ENCODE peak calls at places on chromosome 16, in eight cellular contexts. S is left ventricle myocardium inferior, M is spleen, F is endodermal cell, B is uterus, L is tibial artery, G is PC-3, P is stomach. V is an unnamed sample. For H3K4me1, the result is how much of the 10 kb centered on the place peaks cover.

GRCh38 chr16:46765050-46765449 is 16.9 kb upstream of the MYLK3 start:
- DNase-seq in S (no peak), M (peak), F (no peak), B (no peak), L (no peak), G (no peak), P (no peak), V (no peak)

GRCh38 chr16:10579965-10580918 is at the start of gene EMP2:
- DNase-seq in S (peak), M (peak), F (peak), B (peak), L (peak), G (peak), P (peak), V (peak)

GRCh38 chr16:55948230-55948629 is 73.1 kb upstream of the CES5A start:
- DNase-seq in S (no peak), M (no peak), F (no peak), B (no peak), L (no peak), G (no peak), P (no peak), V (no peak)

GRCh38 chr16:55346475-55346874 is 22.5 kb downstream of the IRX6 start:
- DNase-seq in S (no peak), M (no peak), F (no peak), B (no peak), L (no peak), G (no peak), P (no peak), V (no peak)

GRCh38 chr16:83215417-83216001 is 588.7 kb downstream of the CDH13 start:
- DNase-seq in S (no peak), M (no peak), F (peak), B (no peak), L (no peak), G (peak), P (peak), V (no peak)

GRCh38 chr16:2465653-2466415 is 5.3 kb upstream of the NTN3 start:
- DNase-seq in S (no peak), M (no peak), F (peak), B (no peak), L (no peak), G (peak), P (no peak), V (no peak)

GRCh38 chr16:11452746-11453344 is 107.6 kb downstream of the RMI2 start:
- DNase-seq in S (no peak), M (no peak), F (no peak), B (peak), L (peak), G (peak), P (no peak), V (no peak)

GRCh38 chr16:2429771-2430663 is 770 bp downstream of the CCNF start:
- DNase-seq in S (no peak), M (peak), F (peak), B (no peak), L (no peak), G (peak), P (no peak), V (no peak)

GRCh38 chr16:61836804-61837398 is 199.3 kb downstream of the CDH8 start:
- DNase-seq in S (no peak), M (no peak), F (no peak), B (no peak), L (no peak), G (no peak), P (no peak), V (no peak)

GRCh38 chr16:23863511-23864422 is 28.0 kb downstream of the PRKCB start:
- DNase-seq in S (no peak), M (no peak), F (no peak), B (no peak), L (no peak), G (no peak), P (no peak), V (no peak)

GRCh38 chr16:68364601-68364998 is 53.8 kb downstream of the PRMT7 start:
- DNase-seq in S (no peak), M (no peak), F (peak), B (no peak), L (no peak), G (no peak), P (no peak), V (no peak)

DNA sequence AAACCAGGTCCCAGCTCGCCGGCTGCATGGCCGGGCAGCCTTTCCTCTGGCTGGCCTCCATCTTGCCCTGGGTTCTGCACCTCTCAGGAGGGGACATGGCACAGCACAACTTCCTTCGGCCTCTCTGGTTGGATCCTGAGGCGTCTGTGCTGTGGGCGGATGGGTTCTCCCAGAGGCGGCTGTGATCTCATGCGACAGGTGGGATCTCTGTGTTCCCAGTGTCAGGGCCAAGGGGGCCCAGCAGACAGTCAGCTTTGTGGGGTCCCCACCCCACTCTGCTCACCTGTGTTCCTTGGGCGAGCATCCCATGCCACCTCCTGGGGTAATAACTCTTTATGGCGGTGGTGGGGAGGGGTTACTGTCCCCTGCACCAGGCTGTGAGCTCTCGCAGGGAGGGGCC is 35.8 kb downstream of the FA2H start:
- DNase-seq in S (no peak), M (no peak), F (no peak), B (no peak), L (no peak), G (no peak), P (no peak), V (no peak)
- TF ChIP-seq CTCF in S (no peak), M (no peak), F (no peak), B (no peak), L (no peak), G (no peak), P (no peak), V (no peak)

DNA sequence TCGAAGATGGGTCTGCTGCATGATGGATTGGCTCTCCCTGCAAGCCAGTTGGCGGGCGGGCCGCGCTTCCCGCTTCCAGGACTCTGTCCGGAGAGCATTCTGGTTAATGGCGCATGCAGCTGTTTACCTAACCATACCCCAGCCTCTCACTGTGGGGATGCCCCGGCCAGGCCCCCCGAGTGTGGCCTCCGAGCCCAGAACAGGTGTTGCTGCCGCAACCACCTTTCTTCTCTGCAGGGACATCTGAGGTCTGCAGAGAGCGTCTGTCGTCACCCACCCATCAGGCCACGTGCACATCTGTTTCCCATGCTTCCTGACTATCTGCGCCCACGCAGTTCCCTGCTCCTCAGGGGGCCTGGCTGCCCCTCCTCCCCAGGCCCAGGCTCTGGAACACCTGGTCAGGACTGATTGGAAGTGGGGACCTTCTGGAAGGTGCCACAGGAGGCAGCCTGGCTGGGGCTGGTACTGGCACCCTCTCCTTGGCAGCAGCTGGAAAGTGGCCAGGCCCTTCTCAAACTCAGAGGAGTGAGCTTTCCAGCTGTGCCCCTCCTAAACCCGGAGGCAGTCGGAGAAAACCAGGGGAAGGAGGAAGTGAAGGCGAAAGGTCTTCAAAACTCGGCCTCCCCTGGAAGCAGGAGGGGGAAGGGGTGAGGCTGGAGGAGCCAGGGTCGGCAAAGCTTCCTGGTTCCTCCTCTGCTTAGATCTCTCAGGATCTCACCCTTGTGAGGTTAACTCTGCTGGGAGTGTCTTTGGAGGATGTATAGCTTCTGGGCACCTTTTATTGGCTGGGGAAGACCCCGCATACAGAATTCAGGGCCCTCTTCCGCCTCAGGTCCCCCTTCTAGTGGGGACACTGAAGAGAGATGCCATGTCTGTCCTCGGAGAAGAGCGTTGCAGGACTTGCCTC is 64.5 kb upstream of the CIBAR2 start:
- DNase-seq in S (no peak), M (no peak), F (no peak), B (no peak), L (no peak), G (no peak), P (no peak), V (no peak)
- H3K4me1 ChIP-seq in S (half or more), M (half or more), F (under half), B (under half), L (under half), G (under half), P (half or more), V (under half)

GRCh38 chr16:43294-43693 is 10.1 kb downstream of the POLR3K start:
- DNase-seq in S (no peak), M (no peak), F (no peak), B (no peak), L (no peak), G (no peak), P (no peak), V (no peak)

GRCh38 chr16:47234-47633 is 6.2 kb downstream of the POLR3K start:
- DNase-seq in S (no peak), M (no peak), F (no peak), B (no peak), L (no peak), G (no peak), P (no peak), V (no peak)

GRCh38 chr16:42069-42457 is 11.3 kb downstream of the POLR3K start:
- DNase-seq in S (no peak), M (no peak), F (no peak), B (no peak), L (no peak), G (no peak), P (no peak), V (no peak)

GRCh38 chr16:44655-45054 is 8.8 kb downstream of the POLR3K start:
- DNase-seq in S (no peak), M (no peak), F (no peak), B (no peak), L (no peak), G (no peak), P (no peak), V (no peak)

GRCh38 chr16:45454-45853 is 8.0 kb downstream of the POLR3K start:
- DNase-seq in S (no peak), M (no peak), F (no peak), B (no peak), L (no peak), G (peak), P (no peak), V (no peak)
- H3K27ac ChIP-seq in S (no peak), M (no peak), F (no peak), B (no peak), L (no peak), G (no peak), P (no peak), V (no peak)

DNA sequence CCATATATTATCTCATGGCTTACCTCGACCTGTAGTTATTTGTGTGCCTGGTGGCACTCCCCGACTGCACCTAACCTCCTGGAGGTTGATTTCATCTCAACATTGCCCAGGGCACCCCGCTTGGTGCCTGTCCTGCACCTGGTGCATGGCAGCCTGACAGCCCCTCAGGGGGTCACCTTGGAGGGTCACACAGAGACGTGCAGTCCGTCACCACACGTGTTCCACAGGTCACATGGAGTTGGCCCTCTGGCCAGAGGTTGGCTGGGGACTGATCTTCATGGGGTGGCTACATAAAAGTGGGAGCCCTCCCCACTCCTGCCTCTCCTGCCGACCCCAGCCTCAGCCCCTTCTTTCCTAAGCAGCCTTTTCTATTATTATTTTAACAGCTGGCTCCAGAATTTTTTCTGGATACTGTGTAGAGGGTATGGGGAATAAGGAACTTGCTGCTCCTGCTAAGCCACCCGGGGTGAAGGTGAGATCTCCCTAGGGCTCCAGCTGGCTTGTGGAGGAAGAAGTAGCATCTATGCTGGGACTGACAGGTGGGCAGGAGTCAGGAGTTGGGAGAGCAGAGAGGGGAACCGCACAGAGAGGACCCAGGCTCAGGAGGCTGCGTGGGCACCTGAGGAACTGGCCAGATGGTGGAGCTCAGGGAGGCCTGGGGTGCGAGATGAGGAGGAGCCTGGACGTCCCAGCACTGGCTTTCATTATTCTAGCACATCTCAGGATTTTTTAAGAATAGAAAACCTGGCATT is 12.5 kb upstream of the NKD1 start:
- DNase-seq in S (no peak), M (no peak), F (peak), B (no peak), L (no peak), G (no peak), P (no peak), V (no peak)
- TF ChIP-seq CTCF in S (no peak), M (no peak), F (no peak), B (no peak), L (no peak), G (no peak), P (no peak), V (no peak)

V was measured in RWPE2.